ENCODE peak calls at places on chromosomes 12 and 14, in nine cellular contexts. G, A, Y, M, D, F, R, B and Z are unnamed samples.

GRCh38 chr14:41490323-41490722 is 116.4 kb upstream of the LRFN5 start:
- DNase-seq in G (no peak), A (no peak), Y (no peak), M (no peak), D (no peak), F (no peak), R (no peak), B (no peak), Z (no peak)

GRCh38 chr12:2092890-2093289 is 40.1 kb downstream of the CACNA1C start:
- DNase-seq in G (peak; percentile 61), A (no peak), Y (no peak), M (no peak), D (no peak), F (peak; percentile 41), R (no peak), B (no peak), Z (no peak)

GRCh38 chr12:106645074-106645421 is 62.2 kb downstream of the RFX4 start:
- DNase-seq in G (peak; percentile 59), A (peak; percentile 39), Y (peak; percentile 47), M (no peak), D (no peak), F (no peak), R (no peak), B (no peak), Z (peak; percentile 13)

GRCh38 chr12:6553051-6553868 is 2.6 kb downstream of the IFFO1 start:
- DNase-seq in G (peak; percentile 57), A (peak; percentile 63), Y (no peak), M (no peak), D (no peak), F (peak; percentile 93), R (no peak), B (no peak), Z (no peak)

GRCh38 chr12:124381454-124382207 is 86.7 kb downstream of the RFLNA start:
- DNase-seq in G (peak; percentile 96), A (peak; percentile 87), Y (peak; percentile 85), M (no peak), D (peak; percentile 71), F (peak; percentile 70), R (no peak), B (no peak), Z (peak; percentile 89)

GRCh38 chr12:15682826-15683225 is 106.4 kb downstream of the EPS8 start:
- DNase-seq in G (no peak), A (peak; percentile 58), Y (no peak), M (no peak), D (no peak), F (peak; percentile 60), R (no peak), B (no peak), Z (no peak)

GRCh38 chr14:98906123-98906995 is 365.6 kb downstream of the BCL11B start:
- DNase-seq in G (no peak), A (no peak), Y (peak; percentile 81), M (no peak), D (peak; percentile 71), F (no peak), R (no peak), B (no peak), Z (peak; percentile 37)

GRCh38 chr14:94685681-94686485 is 73.7 kb downstream of the SERPINA3 start:
- DNase-seq in G (no peak), A (no peak), Y (no peak), M (no peak), D (no peak), F (no peak), R (no peak), B (no peak), Z (no peak)

GRCh38 chr14:69231486-69231885 is 28.5 kb upstream of the GALNT16 start:
- DNase-seq in G (no peak), A (no peak), Y (no peak), M (no peak), D (no peak), F (no peak), R (no peak), B (no peak), Z (peak; percentile 89)

GRCh38 chr12:25764892-25765291 is 193.6 kb upstream of the RASSF8 start:
- DNase-seq in G (no peak), A (no peak), Y (no peak), M (no peak), D (no peak), F (peak; percentile 55), R (no peak), B (no peak), Z (no peak)

GRCh38 chr14:101944451-101944850 is 19.9 kb upstream of the DYNC1H1 start:
- DNase-seq in G (no peak), A (no peak), Y (no peak), M (no peak), D (no peak), F (no peak), R (no peak), B (no peak), Z (no peak)

GRCh38 chr12:1173806-1174617 is 183.0 kb downstream of the ERC1 start:
- DNase-seq in G (no peak), A (no peak), Y (no peak), M (no peak), D (no peak), F (no peak), R (no peak), B (peak; percentile 3), Z (no peak)

GRCh38 chr14:105836730-105837129 is 310.3 kb downstream of the TMEM121 start:
- DNase-seq in G (no peak), A (no peak), Y (no peak), M (no peak), D (no peak), F (no peak), R (no peak), B (no peak), Z (no peak)

GRCh38 chr14:32472512-32473472 is 143.7 kb downstream of the AKAP6 start:
- DNase-seq in G (peak; percentile 39), A (peak; percentile 86), Y (no peak), M (no peak), D (no peak), F (peak; percentile 58), R (no peak), B (no peak), Z (no peak)

GRCh38 chr12:28242129-28242887 is 52.1 kb downstream of the CCDC91 start:
- DNase-seq in G (no peak), A (no peak), Y (no peak), M (no peak), D (no peak), F (no peak), R (no peak), B (no peak), Z (no peak)

GRCh38 chr12:54560374-54560858 is 11.0 kb downstream of the PDE1B start:
- DNase-seq in G (peak; percentile 90), A (peak; percentile 79), Y (peak; percentile 93), M (peak; percentile 87), D (peak; percentile 94), F (peak; percentile 68), R (peak; percentile 67), B (peak; percentile 86), Z (peak; percentile 80)
- H3K4me3 ChIP-seq in G (peak overlapping the region; percentile 64), A (peak overlapping the region; percentile 43), Y (no peak overlapping the region), M (peak overlapping the region; percentile 58), D (peak overlapping the region; percentile 39), F (peak overlapping the region; percentile 47), R (no peak overlapping the region), B (peak overlapping the region; percentile 36), Z (no peak overlapping the region)

GRCh38 chr14:100534528-100535286 is 52.5 kb downstream of the BEGAIN start:
- DNase-seq in G (peak; percentile 3), A (no peak), Y (peak; percentile 7), M (peak; percentile 38), D (no peak), F (peak; percentile 29), R (no peak), B (no peak), Z (no peak)

GRCh38 chr14:100533647-100534485 is 53.4 kb downstream of the BEGAIN start:
- DNase-seq in G (peak; percentile 16), A (no peak), Y (peak; percentile 13), M (peak; percentile 39), D (no peak), F (peak; percentile 53), R (no peak), B (no peak), Z (peak; percentile 31)

GRCh38 chr14:100532154-100532915 is 54.9 kb downstream of the BEGAIN start:
- DNase-seq in G (peak; percentile 4), A (no peak), Y (no peak), M (no peak), D (no peak), F (peak; percentile 27), R (no peak), B (no peak), Z (no peak)

GRCh38 chr14:100531591-100532121 is 55.6 kb downstream of the BEGAIN start:
- DNase-seq in G (peak; percentile 12), A (no peak), Y (no peak), M (peak; percentile 41), D (no peak), F (no peak), R (no peak), B (no peak), Z (no peak)

DNA sequence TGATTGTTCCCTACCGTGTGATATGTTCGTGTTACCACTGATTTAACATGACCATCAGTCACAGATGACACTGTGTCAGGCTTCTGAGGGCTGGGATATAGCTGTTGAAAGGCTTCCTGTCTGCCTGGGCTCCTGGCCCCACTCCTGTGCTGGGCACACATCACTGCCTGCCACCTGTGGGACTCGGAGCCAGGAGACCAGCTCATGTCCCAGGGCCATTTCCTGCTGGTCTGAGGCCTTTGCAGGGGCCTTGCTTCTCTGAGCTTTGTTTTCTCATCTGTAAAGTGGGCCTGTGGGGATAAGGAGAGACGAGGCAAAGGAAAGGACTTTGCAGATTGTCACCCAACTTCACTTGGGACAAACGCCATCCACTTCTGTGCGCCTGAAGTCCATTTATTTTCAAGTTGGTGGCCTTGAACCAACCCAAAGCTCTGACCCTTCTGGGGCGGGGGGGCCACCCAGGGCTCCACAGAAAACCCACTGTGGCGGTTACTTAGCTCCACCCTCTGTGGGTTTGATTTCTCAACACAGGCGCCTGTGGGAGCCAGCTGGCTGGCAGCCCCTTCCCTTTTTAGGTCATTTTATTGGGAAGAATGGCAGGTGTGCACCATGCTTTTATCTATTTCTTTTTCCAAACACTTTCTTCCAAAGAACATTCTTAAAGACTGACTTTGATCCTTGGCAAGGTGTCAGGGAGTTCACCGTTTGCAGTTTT is 54.1 kb downstream of the BEGAIN start:
- DNase-seq in G (peak; percentile 38), A (no peak), Y (peak; percentile 18), M (peak; percentile 38), D (no peak), F (peak; percentile 29), R (no peak), B (no peak), Z (no peak)
- H3K4me3 ChIP-seq in G (no peak overlapping the region), A (no peak overlapping the region), Y (no peak overlapping the region), M (no peak overlapping the region), D (no peak overlapping the region), F (no peak overlapping the region), R (no peak overlapping the region), B (no peak overlapping the region), Z (no peak overlapping the region)

GRCh38 chr14:99928963-99929362 is 135.8 kb downstream of the EML1 start:
- DNase-seq in G (no peak), A (peak; percentile 68), Y (no peak), M (no peak), D (no peak), F (no peak), R (no peak), B (no peak), Z (no peak)
- H3K4me3 ChIP-seq in G (no peak overlapping the region), A (no peak overlapping the region), Y (no peak overlapping the region), M (no peak overlapping the region), D (no peak overlapping the region), F (no peak overlapping the region), R (no peak overlapping the region), B (no peak overlapping the region), Z (no peak overlapping the region)

DNA sequence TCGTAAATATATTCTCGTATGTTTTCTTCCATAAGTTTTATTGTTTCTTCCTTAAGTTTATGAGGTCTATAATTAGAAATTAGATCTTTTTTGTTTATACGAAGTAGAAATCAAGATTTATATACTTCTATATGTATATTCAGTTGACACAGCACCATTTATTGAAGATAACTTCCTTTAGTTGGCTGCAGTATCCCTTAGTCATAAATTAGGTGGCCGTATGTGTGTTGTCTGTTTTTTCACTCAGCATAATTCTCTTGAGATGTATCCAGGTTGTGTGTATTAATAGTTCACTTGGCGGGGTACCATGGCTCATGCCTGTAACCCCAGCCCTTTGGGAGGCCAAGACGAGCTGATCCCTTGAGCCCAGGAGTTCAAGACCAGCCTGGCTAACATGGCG is 40.5 kb downstream of the CFAP54 start:
- DNase-seq in G (no peak), A (no peak), Y (no peak), M (no peak), D (no peak), F (no peak), R (no peak), B (no peak), Z (no peak)
- H3K4me3 ChIP-seq in G (no peak overlapping the region), A (no peak overlapping the region), Y (no peak overlapping the region), M (no peak overlapping the region), D (no peak overlapping the region), F (no peak overlapping the region), R (no peak overlapping the region), B (no peak overlapping the region), Z (no peak overlapping the region)